ENCODE peak calls at places on chromosomes 2 and 18, in four cellular contexts. A, D, M and G are unnamed samples.

GRCh38 chr2:198100323-198100722 is 295.9 kb downstream of the PLCL1 start:
- DNase-seq in A (peak), D (no peak), M (no peak), G (no peak)

GRCh38 chr2:234885113-234885512 is 66.7 kb upstream of the SH3BP4 start:
- DNase-seq in A (no peak), D (no peak), M (no peak), G (no peak)

GRCh38 chr2:17030070-17030469 is 364.4 kb upstream of the CYRIA start:
- DNase-seq in A (no peak), D (no peak), M (no peak), G (no peak)

GRCh38 chr2:149104221-149104620 is 65.7 kb downstream of the LYPD6B start:
- DNase-seq in A (no peak), D (no peak), M (no peak), G (no peak)

GRCh38 chr2:40466332-40466731 is 14.4 kb upstream of the SLC8A1 start:
- DNase-seq in A (no peak), D (no peak), M (no peak), G (no peak)

GRCh38 chr2:168518555-168519066 is 62.5 kb downstream of the CERS6 start:
- DNase-seq in A (no peak), D (no peak), M (no peak), G (no peak)

GRCh38 chr2:7427293-7428060 is 510.3 kb downstream of the RNF144A start:
- DNase-seq in A (peak), D (no peak), M (no peak), G (peak)

GRCh38 chr2:232668805-232669444 is 28.2 kb upstream of the GIGYF2 start:
- DNase-seq in A (peak), D (no peak), M (no peak), G (no peak)

GRCh38 chr2:109136542-109136941 is 7.5 kb downstream of the SH3RF3 start:
- DNase-seq in A (peak), D (no peak), M (no peak), G (no peak)

GRCh38 chr2:218570850-218571249 is 2.2 kb downstream of the CNOT9 start:
- DNase-seq in A (peak), D (no peak), M (no peak), G (no peak)

GRCh38 chr2:44551001-44551400 is 189.3 kb downstream of the CAMKMT start:
- DNase-seq in A (no peak), D (no peak), M (no peak), G (no peak)

GRCh38 chr2:240557808-240558207 is at the start of gene ANKMY1:
- DNase-seq in A (peak), D (peak), M (no peak), G (peak)

GRCh38 chr18:62450546-62451395 is 72.1 kb upstream of the ZCCHC2 start:
- DNase-seq in A (peak), D (peak), M (peak), G (no peak)

GRCh38 chr2:100658017-100658416 is 95.2 kb downstream of the PDCL3 start:
- DNase-seq in A (no peak), D (no peak), M (no peak), G (no peak)

GRCh38 chr2:175373001-175373727 is 191.7 kb upstream of the ATP5MC3 start:
- DNase-seq in A (peak), D (no peak), M (peak), G (no peak)

GRCh38 chr2:187431911-187432310 is 16.1 kb downstream of the CALCRL start:
- DNase-seq in A (no peak), D (no peak), M (no peak), G (no peak)

GRCh38 chr2:64273524-64274398 is 129.5 kb upstream of the PELI1 start:
- DNase-seq in A (peak), D (no peak), M (peak), G (no peak)

GRCh38 chr2:107553534-107553933 is 273.2 kb upstream of the RGPD4 start:
- DNase-seq in A (peak), D (no peak), M (no peak), G (no peak)

GRCh38 chr18:62606106-62606505 is 83.3 kb downstream of the ZCCHC2 start:
- DNase-seq in A (no peak), D (no peak), M (no peak), G (no peak)

GRCh38 chr2:219438453-219438852 is 3.8 kb downstream of the SPEG start:
- DNase-seq in A (no peak), D (no peak), M (no peak), G (no peak)

GRCh38 chr2:159989249-159989648 is 73.2 kb downstream of the PLA2R1 start:
- DNase-seq in A (no peak), D (no peak), M (no peak), G (no peak)

GRCh38 chr2:242060212-242060835 is 190.8 kb downstream of the RTP5 start:
- DNase-seq in A (peak), D (no peak), M (no peak), G (no peak)

GRCh38 chr18:7272268-7273049 is 41.6 kb downstream of the LRRC30 start:
- DNase-seq in A (peak), D (no peak), M (no peak), G (no peak)

GRCh38 chr2:234110219-234110618 is 59.7 kb downstream of the SPP2 start:
- DNase-seq in A (no peak), D (no peak), M (no peak), G (no peak)

GRCh38 chr2:64124168-64124567 is 20.1 kb downstream of the PELI1 start:
- DNase-seq in A (no peak), D (no peak), M (no peak), G (no peak)

GRCh38 chr2:193219413-193219812 is 1024.7 kb upstream of the TMEFF2 start:
- DNase-seq in A (no peak), D (no peak), M (no peak), G (no peak)

GRCh38 chr2:50786345-50786744 is 245.6 kb downstream of the NRXN1 start:
- DNase-seq in A (no peak), D (no peak), M (no peak), G (no peak)

GRCh38 chr2:74708883-74709282 is 54.8 kb downstream of the SEMA4F start:
- DNase-seq in A (peak), D (no peak), M (no peak), G (no peak)

GRCh38 chr2:70454936-70455544 is 98.6 kb downstream of the TGFA start:
- DNase-seq in A (no peak), D (no peak), M (no peak), G (no peak)

GRCh38 chr2:16207611-16208010 is 267.3 kb downstream of the MYCN start:
- DNase-seq in A (no peak), D (no peak), M (no peak), G (no peak)

GRCh38 chr2:1219901-1220691 is 193.2 kb upstream of the TPO start:
- DNase-seq in A (no peak), D (no peak), M (no peak), G (no peak)
- TF ChIP-seq CTCF in A (no peak), D (no peak), M (no peak), G (no peak)

GRCh38 chr18:49842656-49843055 is 29.3 kb upstream of the ACAA2 start:
- DNase-seq in A (no peak), D (no peak), M (no peak), G (peak)

GRCh38 chr18:49844903-49845302 is 31.6 kb upstream of the ACAA2 start:
- DNase-seq in A (no peak), D (no peak), M (no peak), G (no peak)

GRCh38 chr18:49843131-49843530 is 29.8 kb upstream of the ACAA2 start:
- DNase-seq in A (no peak), D (no peak), M (no peak), G (peak)

GRCh38 chr18:49845629-49846252 is 32.4 kb upstream of the ACAA2 start:
- DNase-seq in A (no peak), D (no peak), M (no peak), G (peak)

DNA sequence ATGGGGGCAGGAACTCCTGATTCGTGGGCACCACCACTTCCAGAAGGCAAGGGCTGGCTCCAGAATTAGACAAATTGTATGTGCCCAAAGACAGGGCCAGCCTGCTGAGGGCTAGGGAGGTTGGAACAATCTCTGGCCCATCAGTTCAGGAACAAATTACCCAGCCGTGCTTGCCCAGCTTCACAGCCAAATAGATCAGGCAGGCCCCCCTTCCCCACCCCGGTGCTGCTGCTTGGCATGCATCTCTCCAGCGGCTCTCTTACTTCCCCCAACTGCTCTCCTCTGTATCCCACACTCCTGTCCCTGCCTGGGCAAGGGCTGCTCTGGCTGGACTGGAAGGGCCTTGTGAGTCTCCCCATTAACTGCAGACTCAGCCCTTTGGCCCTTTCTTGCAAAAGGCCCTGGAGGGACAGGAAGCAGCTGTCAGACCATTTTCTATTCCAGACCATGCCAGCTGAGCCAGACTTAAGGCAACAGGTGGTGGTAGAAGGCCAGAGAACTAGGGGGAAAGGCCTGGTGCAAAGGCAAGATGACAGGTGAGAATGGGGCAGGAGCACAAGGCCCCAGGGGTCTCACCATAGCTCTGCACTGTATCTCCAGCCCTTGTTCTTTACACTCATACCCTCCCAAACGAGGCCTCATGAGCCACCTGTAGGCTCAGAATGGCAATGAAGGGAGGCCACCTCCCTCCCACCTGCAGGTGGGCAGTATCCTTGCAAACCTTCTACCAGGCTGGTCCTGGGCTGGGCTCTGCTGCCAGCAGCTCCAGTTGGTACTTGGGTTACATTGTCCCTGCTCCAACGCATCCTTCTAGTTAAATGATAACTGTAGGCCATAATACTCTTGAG is 30.7 kb upstream of the ACAA2 start:
- DNase-seq in A (no peak), D (peak), M (no peak), G (no peak)
- TF ChIP-seq CTCF in A (no peak), D (no peak), M (no peak), G (no peak)

DNA sequence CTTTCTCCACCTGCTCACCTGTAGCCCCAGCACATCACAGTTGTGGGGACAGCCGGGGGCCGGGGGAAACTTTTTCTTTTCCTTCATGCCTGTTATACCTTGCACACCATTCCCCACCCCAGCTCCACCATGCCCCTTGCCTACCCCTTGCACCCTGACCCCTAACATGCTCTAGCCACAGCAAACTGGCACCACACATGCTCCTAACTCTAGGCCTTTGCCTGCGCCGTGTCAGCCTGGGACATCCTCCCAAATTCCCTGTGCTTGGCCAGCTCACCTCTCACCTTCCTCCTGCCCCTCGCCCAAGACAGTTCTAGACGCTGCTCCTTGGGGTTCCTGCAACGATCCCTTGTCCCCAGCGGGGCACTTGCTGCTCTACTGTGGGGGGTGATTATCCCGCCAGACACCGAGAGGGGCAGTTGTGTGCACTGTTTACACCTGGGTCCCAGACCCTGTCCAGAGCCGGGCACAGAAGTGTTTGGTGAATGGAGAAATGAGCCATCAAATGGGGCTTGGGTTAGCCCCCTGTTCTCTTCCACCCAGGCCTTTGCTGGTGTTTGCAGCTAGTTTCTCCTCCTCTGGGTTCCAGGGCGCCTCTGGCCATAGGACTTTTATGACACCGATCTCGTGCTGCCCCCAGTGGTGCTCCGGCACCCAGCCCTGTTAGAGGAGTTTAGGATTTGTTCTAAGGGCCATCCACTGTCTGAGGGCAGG is 129.8 kb downstream of the CTIF start:
- DNase-seq in A (no peak), D (no peak), M (no peak), G (no peak)
- TF ChIP-seq CTCF in A (no peak), D (no peak), M (peak), G (no peak)

GRCh38 chr2:494853-495252 is 182.4 kb downstream of the TMEM18 start:
- DNase-seq in A (no peak), D (no peak), M (no peak), G (no peak)
- TF ChIP-seq CTCF in A (no peak), D (no peak), M (no peak), G (no peak)

DNA sequence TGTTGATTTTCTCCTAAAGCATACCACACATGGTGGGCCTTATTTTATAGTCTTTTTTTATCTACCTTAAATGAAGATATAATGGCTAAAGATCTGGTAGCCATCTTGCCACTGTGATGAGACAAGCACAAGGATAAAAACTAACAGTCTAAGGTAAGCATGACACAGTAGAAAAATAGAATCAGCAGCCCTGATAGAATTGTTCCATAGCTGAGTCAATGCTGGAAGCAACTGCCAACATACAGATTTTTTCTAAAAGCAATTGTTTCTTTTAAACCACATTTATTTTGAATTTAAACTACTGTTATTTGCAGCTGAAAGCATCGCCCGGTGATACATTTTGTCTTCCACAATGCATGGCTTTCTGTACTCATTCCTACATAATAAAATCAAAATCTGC is 1091.5 kb upstream of the CHAC2 start:
- DNase-seq in A (no peak), D (no peak), M (no peak), G (no peak)
- TF ChIP-seq CTCF in A (no peak), D (no peak), M (no peak), G (no peak)